ENCODE peak calls at places on chromosomes 7 and 10, in eight cellular contexts. F is lung, G is aorta, V is gastrocnemius medialis, S is right lobe of liver, M is stomach, N is colonic mucosa, J is cardiac muscle cell. L is an unnamed sample. For H3K4me1, the result is how much of the 10 kb centered on the place peaks cover.

GRCh38 chr7:13235961-13236360 is 548.5 kb downstream of the ARL4A start:
- DNase-seq in F (no peak), J (no peak), M (no peak), G (no peak), V (no peak), S (no peak), N (no peak), L (no peak)

GRCh38 chr10:35336084-35336831 is at the start of gene CCNY:
- DNase-seq in F (peak), N (peak), S (peak), J (peak), V (peak), G (peak), M (peak), L (peak)

GRCh38 chr7:158044156-158044823 is 543.3 kb downstream of the PTPRN2 start:
- DNase-seq in F (no peak), G (no peak), N (no peak), V (no peak), S (peak), M (no peak), J (no peak), L (no peak)

GRCh38 chr7:133575726-133576125 is 322.8 kb downstream of the EXOC4 start:
- DNase-seq in N (no peak), V (no peak), S (no peak), G (no peak), F (no peak), M (no peak), J (peak), L (peak)

GRCh38 chr10:83990126-83990525 is 149.2 kb upstream of the GHITM start:
- DNase-seq in N (no peak), J (no peak), G (no peak), F (no peak), M (no peak), V (no peak), S (no peak), L (no peak)

GRCh38 chr10:113965077-113965476 is 78.6 kb upstream of the ADRB1 start:
- DNase-seq in V (no peak), G (no peak), J (no peak), F (no peak), M (no peak), N (no peak), S (no peak), L (no peak)

GRCh38 chr7:94045566-94045965 is 41.4 kb upstream of the BET1 start:
- DNase-seq in F (no peak), N (no peak), G (no peak), V (no peak), J (no peak), M (no peak), S (no peak), L (no peak)

GRCh38 chr7:2639994-2640830 is 8.4 kb downstream of the TTYH3 start:
- DNase-seq in N (no peak), S (peak), G (no peak), J (no peak), M (peak), F (no peak), V (no peak), L (no peak)

GRCh38 chr7:158748335-158748734 is 43.7 kb upstream of the NCAPG2 start:
- DNase-seq in N (no peak), S (no peak), V (no peak), J (no peak), G (no peak), M (no peak), F (no peak), L (no peak)

GRCh38 chr10:88810196-88810961 is 7.8 kb downstream of the LIPM start:
- DNase-seq in S (no peak), G (no peak), F (peak), J (peak), N (peak), V (no peak), M (peak), L (peak)

GRCh38 chr10:44567471-44567870 is 182.6 kb upstream of the CXCL12 start:
- DNase-seq in G (no peak), S (no peak), M (no peak), N (no peak), F (no peak), V (no peak), J (no peak), L (no peak)

GRCh38 chr7:3943779-3944520 is 642.9 kb downstream of the SDK1 start:
- DNase-seq in V (no peak), N (no peak), S (no peak), G (no peak), M (no peak), F (no peak), J (no peak), L (no peak)

DNA sequence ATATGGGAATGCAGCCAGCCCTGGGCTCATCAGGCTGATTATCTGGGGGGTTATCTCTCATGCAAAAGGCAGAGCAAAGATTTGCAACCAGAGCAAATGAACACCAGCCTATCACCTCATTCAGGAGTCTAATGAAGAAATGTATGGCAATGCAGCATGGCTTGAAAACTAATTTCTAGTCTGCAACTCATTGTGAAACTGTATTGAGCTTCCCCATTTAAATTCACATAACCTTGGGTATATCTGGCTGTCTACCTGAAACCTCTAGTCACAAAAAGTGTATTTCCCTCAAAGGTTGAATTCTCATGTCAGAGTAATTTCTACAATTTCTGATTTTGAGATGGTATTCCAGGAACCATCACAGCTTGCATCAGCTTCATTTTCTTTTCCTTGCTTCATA is 240.0 kb downstream of the SDHAF3 start:
- DNase-seq in V (no peak), M (no peak), S (no peak), N (no peak), G (no peak), J (no peak), F (no peak), L (no peak)
- H3K4me1 ChIP-seq in V (under half), M (under half), S (under half), N (under half), G (under half), J (under half), F (under half), L (under half)

GRCh38 chr10:108336836-108337235 is 1172.3 kb upstream of the SORCS1 start:
- DNase-seq in N (no peak), S (no peak), M (no peak), G (no peak), F (no peak), V (no peak), J (no peak), L (no peak)

DNA sequence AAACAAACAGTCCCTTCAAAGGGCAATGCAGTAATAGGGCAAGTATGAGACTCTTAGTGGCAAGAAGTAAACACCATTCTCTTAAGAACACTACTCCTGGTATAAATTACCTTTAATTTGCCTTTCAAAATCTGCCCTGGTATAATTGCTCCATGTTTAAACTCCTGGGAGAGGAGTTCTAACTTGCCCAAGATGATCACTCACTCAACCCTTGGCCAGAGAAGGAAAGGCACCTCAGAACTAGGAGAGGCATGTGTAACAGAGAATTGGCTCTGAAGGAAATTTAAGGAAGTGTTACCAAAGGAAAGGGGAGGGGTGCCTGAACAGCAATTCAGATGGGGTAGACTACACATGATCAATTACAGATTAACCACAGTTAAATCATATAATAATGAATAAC is 1173.6 kb upstream of the SORCS1 start:
- DNase-seq in G (no peak), N (no peak), M (no peak), S (no peak), J (no peak), V (no peak), F (no peak), L (no peak)
- H3K4me1 ChIP-seq in G (under half), N (under half), M (under half), S (under half), J (under half), V (under half), F (under half), L (under half)

GRCh38 chr7:960269-960871 is 5.9 kb upstream of the ADAP1 start:
- DNase-seq in G (peak), V (no peak), S (no peak), M (no peak), N (no peak), J (peak), F (no peak), L (peak)
- H3K4me1 ChIP-seq in G (under half), V (under half), S (under half), M (under half), N (under half), J (under half), F (under half), L (under half)

DNA sequence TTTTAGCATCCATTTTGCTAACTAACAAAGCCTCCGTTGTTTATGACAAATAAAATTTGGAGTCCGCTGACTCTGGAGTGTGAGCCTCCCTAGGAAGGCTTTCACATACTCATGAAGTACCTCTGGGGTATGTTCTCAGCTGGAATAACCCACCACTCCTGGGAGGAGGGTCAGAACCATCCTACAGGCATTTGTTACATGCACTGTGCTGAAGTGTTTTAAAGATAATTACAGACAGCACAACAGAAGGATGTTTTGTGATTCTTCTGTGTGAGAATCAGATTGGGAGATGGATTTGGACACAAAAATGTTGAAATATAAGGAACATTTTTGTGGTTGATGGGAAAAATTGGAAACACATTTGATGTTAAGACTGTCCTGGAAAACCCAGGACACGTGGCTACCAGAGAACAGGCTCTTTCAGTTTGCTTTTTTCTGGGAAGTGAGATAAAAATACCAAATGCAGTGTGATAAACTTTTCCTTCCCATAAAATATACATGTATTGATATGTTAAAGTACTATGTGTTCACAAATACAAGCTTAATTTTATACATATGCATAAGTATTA is 61.4 kb downstream of the BICC1 start:
- DNase-seq in M (no peak), N (no peak), G (no peak), S (no peak), V (no peak), J (no peak), F (no peak), L (no peak)
- H3K4me1 ChIP-seq in M (under half), N (under half), G (under half), S (under half), V (under half), J (under half), F (under half), L (under half)

GRCh38 chr7:519429-519973 is at the start of gene PDGFA:
- DNase-seq in J (peak), V (no peak), F (no peak), M (peak), G (peak), S (no peak), N (no peak), L (no peak)

GRCh38 chr7:519974-520458 is 370 bp upstream of the PDGFA start:
- DNase-seq in N (no peak), F (no peak), G (peak), M (peak), V (no peak), J (peak), S (no peak), L (no peak)

GRCh38 chr7:520503-521161 is 986 bp upstream of the PDGFA start:
- DNase-seq in N (no peak), S (no peak), M (no peak), V (no peak), F (no peak), G (no peak), J (no peak), L (no peak)

GRCh38 chr7:517848-518629 is 1.6 kb downstream of the PDGFA start:
- DNase-seq in V (peak), N (peak), J (peak), F (peak), M (peak), G (peak), S (no peak), L (no peak)

GRCh38 chr7:518630-519428 is 817 bp downstream of the PDGFA start:
- DNase-seq in S (peak), N (peak), V (peak), F (peak), J (peak), M (peak), G (peak), L (no peak)
- H3K4me1 ChIP-seq in S (under half), N (under half), V (under half), F (under half), J (under half), M (half or more), G (under half), L (under half)

DNA sequence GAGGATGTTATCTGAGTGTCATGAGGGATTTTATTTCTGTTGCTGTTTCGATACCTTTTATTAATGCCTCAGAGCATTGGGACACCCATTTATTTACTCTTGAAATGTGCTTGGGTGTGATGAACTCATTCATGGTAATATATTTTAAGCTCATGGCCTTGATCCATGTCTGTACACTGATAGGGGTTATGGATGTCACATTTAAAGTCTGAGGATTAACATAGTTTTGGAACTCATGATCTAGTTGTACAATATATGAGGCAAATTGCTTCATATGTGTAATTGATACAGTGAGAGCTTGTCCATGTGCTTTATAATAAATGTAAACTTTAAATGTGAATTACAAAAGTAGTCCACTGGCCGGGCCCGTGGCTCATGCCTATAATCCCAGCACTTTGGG is 23.0 kb upstream of the ZRANB1 start:
- DNase-seq in M (no peak), G (no peak), V (no peak), N (no peak), J (no peak), S (no peak), F (no peak), L (no peak)
- H3K4me1 ChIP-seq in M (under half), G (under half), V (under half), N (under half), J (under half), S (under half), F (under half), L (under half)

DNA sequence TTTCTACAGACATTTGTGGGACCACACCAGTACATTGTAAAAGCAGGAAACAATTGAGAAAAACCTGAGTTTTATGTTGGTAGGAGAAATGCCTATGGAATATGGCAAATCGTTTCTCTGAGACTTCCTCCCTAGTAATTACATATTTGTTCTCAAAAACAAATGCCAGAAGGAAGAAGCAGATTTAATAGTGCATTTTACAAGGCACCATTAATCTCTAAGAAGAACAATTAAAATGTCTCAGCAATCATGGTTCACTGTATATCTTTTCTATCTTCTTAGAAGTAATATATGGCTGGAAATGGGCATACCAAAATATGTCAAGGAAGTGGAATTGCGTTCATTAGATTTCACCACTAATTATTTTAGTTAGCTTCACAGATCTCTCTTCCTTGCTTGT is 13.3 kb downstream of the CAV1 start:
- DNase-seq in S (no peak), N (no peak), G (no peak), J (no peak), M (no peak), V (no peak), F (no peak), L (no peak)
- H3K4me1 ChIP-seq in S (under half), N (under half), G (under half), J (under half), M (under half), V (under half), F (half or more), L (under half)

L was measured in BE2C.